ENCODE peak calls at places on chromosome 18, in ten cellular contexts. O is activated gamma-delta T cell treated with Interleukin-2 at 50 U/mL for 16 hours; X is renal cortical epithelial cell; U is activated T-helper 1 cell treated with Interleukin-2 at 50 U/mL for 16 hours; E is B cell; J is iPS-NIHi11; S is NCI-H2081; H is RWPE1; R is esophagus squamous epithelium; N is stimulated activated CD4-positive, alpha-beta T cell treated with anti-CD3 and anti-CD28 coated beads, Interleukin-2, amount 100 ng/mL, for 24 hours. K is an unnamed sample.

GRCh38 chr18:46224181-46224775 is 120.1 kb downstream of the HAUS1 start:
- DNase-seq in J (no peak), H (no peak), X (no peak), N (no peak), U (no peak), E (no peak), S (no peak), R (no peak), O (no peak), K (no peak)

GRCh38 chr18:51525453-51526225 is 328.2 kb upstream of the MEX3C start:
- DNase-seq in U (no peak), R (no peak), J (no peak), O (no peak), H (no peak), N (no peak), S (no peak), X (no peak), E (no peak), K (no peak)

GRCh38 chr18:22052405-22053105 is 116.8 kb upstream of the GATA6 start:
- DNase-seq in U (no peak), N (no peak), J (no peak), S (no peak), X (no peak), H (no peak), O (no peak), E (no peak), R (no peak), K (no peak)

GRCh38 chr18:27599202-27599829 is 414.2 kb upstream of the CHST9 start:
- DNase-seq in S (peak), X (peak), U (no peak), J (peak), R (no peak), N (peak), O (peak), H (peak), E (no peak), K (peak)

GRCh38 chr18:45084207-45084606 is 403.5 kb downstream of the SETBP1 start:
- DNase-seq in R (no peak), N (no peak), S (no peak), E (no peak), J (no peak), X (no peak), O (no peak), H (no peak), U (no peak), K (no peak)

GRCh38 chr18:80159713-80160636 is 50.9 kb downstream of the ADNP2 start:
- DNase-seq in U (no peak), N (peak), J (peak), H (no peak), O (peak), S (no peak), E (no peak), X (no peak), R (no peak), K (no peak)

GRCh38 chr18:28075501-28075900 is 101.4 kb downstream of the CDH2 start:
- DNase-seq in U (no peak), S (no peak), H (no peak), O (no peak), N (no peak), J (no peak), X (no peak), R (no peak), E (no peak), K (no peak)

GRCh38 chr18:65990944-65991708 is 240.3 kb downstream of the CDH7 start:
- DNase-seq in R (no peak), X (no peak), S (peak), U (no peak), O (no peak), J (no peak), N (no peak), H (no peak), E (no peak), K (no peak)

GRCh38 chr18:31241900-31242409 is 76.0 kb upstream of the DSG1 start:
- DNase-seq in H (peak), E (no peak), R (no peak), N (no peak), U (no peak), J (peak), S (no peak), O (no peak), X (peak), K (no peak)

GRCh38 chr18:49048361-49048760 is 97.6 kb upstream of the SMAD7 start:
- DNase-seq in X (peak), S (no peak), H (no peak), O (no peak), J (no peak), U (no peak), E (no peak), N (no peak), R (no peak), K (no peak)

GRCh38 chr18:22170421-22171262 is 1.3 kb downstream of the GATA6 start:
- DNase-seq in U (no peak), O (peak), E (no peak), H (peak), J (no peak), N (no peak), S (peak), X (peak), R (no peak), K (no peak)

GRCh38 chr18:8162797-8163196 is 446.4 kb upstream of the RAB12 start:
- DNase-seq in J (no peak), E (no peak), S (peak), N (no peak), H (peak), X (peak), R (no peak), U (no peak), O (no peak), K (no peak)

GRCh38 chr18:10213526-10213925 is 240.9 kb upstream of the APCDD1 start:
- DNase-seq in S (peak), R (no peak), X (peak), H (no peak), U (no peak), E (peak), N (no peak), J (no peak), O (no peak), K (no peak)